ENCODE peak calls at places on chromosome 15, in eight cellular contexts. J is spleen, N is adrenal gland, V is heart right ventricle, R is body of pancreas, E is endothelial cell of umbilical vein, O is Panc1, I is IMR-90. C is an unnamed sample.

GRCh38 chr15:36040173-36040572 is 494.2 kb upstream of the DPH6 start:
- DNase-seq in J (no peak), I (no peak), E (no peak), O (no peak), R (no peak), V (no peak), N (no peak), C (no peak)

GRCh38 chr15:55250392-55250791 is 39.2 kb downstream of the RAB27A start:
- DNase-seq in I (peak; percentile 76), J (no peak), V (no peak), E (no peak), R (peak; percentile 60), O (peak; percentile 10), N (peak; percentile 63), C (no peak)

GRCh38 chr15:79168922-79169322 is 78.3 kb upstream of the RASGRF1 start:
- DNase-seq in O (no peak), N (no peak), J (no peak), I (no peak), R (peak; percentile 28), V (peak; percentile 42), E (peak; percentile 8), C (peak; percentile 63)

GRCh38 chr15:59473226-59473625 is 35.2 kb downstream of the FAM81A start:
- DNase-seq in O (no peak), V (no peak), E (peak; percentile 75), R (no peak), J (no peak), I (no peak), N (no peak), C (no peak)

GRCh38 chr15:34154725-34155204 is 52.9 kb downstream of the PGBD4 start:
- DNase-seq in O (no peak), J (no peak), R (no peak), V (no peak), E (no peak), I (peak; percentile 49), N (no peak), C (peak; percentile 2)

GRCh38 chr15:59688383-59688887 is 685 bp downstream of the BNIP2 start:
- DNase-seq in I (peak; percentile 77), R (no peak), N (peak; percentile 61), E (peak; percentile 79), O (no peak), V (peak; percentile 14), J (no peak), C (no peak)

GRCh38 chr15:43251185-43251862 is 15.4 kb downstream of the TGM5 start:
- DNase-seq in N (no peak), O (no peak), E (no peak), I (no peak), R (no peak), V (no peak), J (no peak), C (no peak)

GRCh38 chr15:39300451-39301153 is 280.3 kb upstream of the THBS1 start:
- DNase-seq in V (no peak), O (no peak), N (no peak), J (no peak), E (peak; percentile 81), I (peak; percentile 66), R (no peak), C (no peak)

GRCh38 chr15:85008474-85009260 is 27.0 kb downstream of the PDE8A start:
- DNase-seq in E (no peak), O (no peak), N (no peak), I (no peak), R (no peak), V (no peak), J (no peak), C (no peak)

GRCh38 chr15:101210466-101210865 is 41.4 kb downstream of the CHSY1 start:
- DNase-seq in R (no peak), N (no peak), J (no peak), O (no peak), E (no peak), V (no peak), I (peak; percentile 29), C (no peak)
- H3K4me1 ChIP-seq in R (peaks cover 20% of the 10 kb centered on the region), N (peaks cover 77% of the 10 kb centered on the region), J (peaks cover 43% of the 10 kb centered on the region), O (peaks cover 65% of the 10 kb centered on the region), E (no peaks in the 10 kb centered on the region), V (peaks cover 48% of the 10 kb centered on the region), I (peaks cover 11% of the 10 kb centered on the region), C (peaks cover 12% of the 10 kb centered on the region)

DNA sequence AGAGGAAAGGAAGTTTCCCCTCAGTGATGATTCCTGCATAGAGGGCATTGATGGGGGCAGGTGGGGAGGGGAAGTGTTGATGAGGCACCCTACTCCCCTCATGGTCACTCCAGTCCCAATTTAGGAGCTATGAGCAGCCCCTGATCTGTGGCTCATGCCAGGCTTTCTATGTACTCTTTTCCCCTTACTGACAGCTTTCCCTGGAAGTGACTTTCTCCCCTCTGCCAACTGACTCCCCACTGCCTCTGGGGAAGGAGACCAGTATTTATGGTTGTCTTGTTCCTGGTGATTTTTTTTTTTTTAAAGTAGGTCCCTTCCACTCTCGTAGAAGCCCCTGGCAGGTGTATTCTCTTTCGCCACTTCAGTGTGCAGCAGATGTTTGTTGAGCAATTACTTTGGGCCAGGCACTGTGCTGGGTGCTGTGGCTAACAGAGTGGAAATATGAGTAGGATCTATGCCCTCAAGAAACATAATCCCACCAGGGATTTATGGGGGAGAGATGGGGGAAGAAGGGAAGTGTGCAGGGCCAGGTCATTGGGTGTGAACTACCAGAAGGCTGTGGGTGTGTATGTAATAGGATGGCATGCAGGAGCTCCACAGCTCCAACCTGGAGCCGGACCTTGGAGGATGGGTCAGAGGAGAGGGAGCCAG is 3.4 kb downstream of the SMAD6 start:
- DNase-seq in R (no peak), J (no peak), O (no peak), I (no peak), E (no peak), N (no peak), V (no peak), C (no peak)
- H3K4me3 ChIP-seq in R (no peak overlapping the region), J (no peak overlapping the region), O (peak overlapping the region; percentile 91), I (peak overlapping the region; percentile 72), E (no peak overlapping the region), N (no peak overlapping the region), V (peak overlapping the region; percentile 77), C (no peak overlapping the region)

GRCh38 chr15:52021128-52021671 is 2.2 kb downstream of the MAPK6 start:
- DNase-seq in I (peak; percentile 97), J (no peak), V (peak; percentile 48), O (peak; percentile 63), R (peak; percentile 87), N (peak; percentile 83), E (peak; percentile 85), C (peak; percentile 9)

GRCh38 chr15:52018244-52018643 is 775 bp upstream of the MAPK6 start:
- DNase-seq in J (no peak), I (peak; percentile 91), N (no peak), R (no peak), E (no peak), V (no peak), O (no peak), C (no peak)

GRCh38 chr15:52020253-52021085 is 1.4 kb downstream of the MAPK6 start:
- DNase-seq in V (no peak), R (no peak), J (no peak), E (peak; percentile 69), N (no peak), O (no peak), I (peak; percentile 34), C (no peak)

GRCh38 chr15:52019394-52020252 is 604 bp downstream of the MAPK6 start:
- DNase-seq in V (peak; percentile 82), O (peak; percentile 78), R (peak; percentile 90), E (peak; percentile 86), J (peak; percentile 94), I (peak; percentile 89), N (peak; percentile 91), C (peak; percentile 85)

DNA sequence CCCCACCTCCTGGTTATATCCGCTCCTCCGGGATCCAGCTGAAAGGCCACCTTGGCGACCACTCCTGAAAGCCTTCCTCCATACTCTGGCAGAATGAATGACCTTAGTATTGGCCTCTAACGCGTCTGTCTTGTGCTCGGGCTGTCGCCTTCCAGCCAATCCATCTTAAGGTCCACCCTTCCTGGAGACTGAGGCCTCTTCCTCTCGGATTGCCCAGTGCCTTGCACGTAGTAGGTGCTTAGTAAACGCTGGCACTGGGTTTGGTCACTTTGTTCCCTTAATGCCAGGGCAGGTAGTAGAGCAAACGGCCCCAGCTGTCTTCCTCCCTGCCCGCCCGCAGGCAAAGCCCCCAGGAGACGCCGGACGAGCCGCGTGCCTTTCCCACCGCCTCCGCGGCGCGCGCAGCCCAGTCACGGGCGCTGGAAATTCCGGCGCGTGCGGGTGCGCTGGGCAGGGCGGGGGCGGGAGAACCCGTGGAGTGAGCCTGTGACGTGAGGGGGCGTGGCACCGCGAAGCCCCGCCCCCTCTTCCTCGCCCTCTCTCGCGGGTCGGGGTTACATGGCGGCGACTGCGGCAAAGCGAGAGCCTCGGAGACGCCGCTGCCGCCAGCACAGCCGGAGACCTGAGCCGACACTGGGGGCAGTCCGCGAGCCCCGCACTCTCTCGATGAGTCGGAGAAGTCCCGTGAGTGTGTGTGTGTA is at the start of gene MAPK6:
- DNase-seq in N (peak; percentile 96), E (peak; percentile 93), J (peak; percentile 98), I (peak; percentile 93), V (peak; percentile 94), R (peak; percentile 95), O (peak; percentile 56), C (peak; percentile 90)
- TF ChIP-seq CTCF in N (no peak), E (no peak), J (no peak), I (no peak), V (no peak), R (no peak), O (no peak), C (no peak)

GRCh38 chr15:31308185-31308639 is 18.4 kb upstream of the KLF13 start:
- DNase-seq in O (no peak), E (no peak), J (no peak), R (no peak), V (no peak), I (no peak), N (no peak), C (no peak)
- H3K4me1 ChIP-seq in O (peaks cover 5% of the 10 kb centered on the region), E (no peaks in the 10 kb centered on the region), J (peaks cover 14% of the 10 kb centered on the region), R (no peaks in the 10 kb centered on the region), V (peaks cover 30% of the 10 kb centered on the region), I (no peaks in the 10 kb centered on the region), N (peaks cover 6% of the 10 kb centered on the region), C (peaks cover 3% of the 10 kb centered on the region)

GRCh38 chr15:64773606-64774555 is 1.5 kb downstream of the RBPMS2 start:
- DNase-seq in O (no peak), R (no peak), I (no peak), J (no peak), E (no peak), V (peak; percentile 21), N (no peak), C (no peak)
- H3K4me3 ChIP-seq in O (peak overlapping the region; percentile 40), R (no peak overlapping the region), I (no peak overlapping the region), J (no peak overlapping the region), E (no peak overlapping the region), V (peak overlapping the region; percentile 67), N (no peak overlapping the region), C (no peak overlapping the region)

DNA sequence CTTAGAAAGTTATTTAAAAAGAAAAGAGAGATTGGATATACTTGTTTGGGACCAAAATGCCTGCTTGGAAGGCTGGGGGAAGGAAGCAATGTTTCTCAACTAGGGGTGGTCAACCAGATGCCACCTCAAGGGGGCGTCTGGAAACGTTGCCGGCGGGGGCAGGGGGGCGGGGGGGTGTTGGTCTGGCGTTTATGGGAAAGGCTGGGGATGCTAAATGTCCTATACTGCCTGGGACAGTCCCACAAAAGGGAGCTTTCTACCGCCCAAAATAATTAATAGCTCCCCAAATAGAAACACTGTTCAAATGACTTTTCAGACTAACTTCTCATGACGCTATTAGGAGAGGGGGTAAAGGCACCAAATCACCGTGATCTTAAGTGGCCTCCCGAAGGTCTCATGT is 2.2 kb downstream of the POLG start:
- DNase-seq in E (peak; percentile 34), I (peak; percentile 10), V (no peak), J (no peak), R (no peak), N (no peak), O (no peak), C (peak; percentile 43)
- TF ChIP-seq CTCF in E (peak; percentile 12), I (peak; percentile 32), V (peak; percentile 46), J (no peak), R (no peak), N (no peak), O (peak; percentile 80), C (peak; percentile 41)

C was measured in Caco-2.